ENCODE peak calls at places on chromosomes 4 and X, in six cellular contexts. Q is BJ, B is mucosa of descending colon, L is lower leg skin, A is cardiac muscle cell, F is endodermal cell. P is an unnamed sample.

GRCh38 chr4:169222768-169223167 is 48.0 kb downstream of the SH3RF1 start:
- DNase-seq in Q (no peak), B (peak), L (no peak), A (no peak), F (no peak), P (no peak)

GRCh38 chr4:137124278-137124932 is 407.9 kb downstream of the PCDH18 start:
- DNase-seq in Q (peak), B (no peak), L (no peak), A (peak), F (no peak), P (no peak)

GRCh38 chr4:2811830-2812599 is 19.1 kb downstream of the SH3BP2 start:
- DNase-seq in Q (no peak), B (peak), L (peak), A (peak), F (peak), P (peak)

GRCh38 chrX:37685452-37686347 is at the start of gene XK:
- DNase-seq in Q (no peak), B (peak), L (no peak), A (peak), F (peak), P (peak)

GRCh38 chr4:100742045-100742444 is 224.2 kb upstream of the EMCN start:
- DNase-seq in Q (no peak), B (no peak), L (no peak), A (peak), F (no peak), P (no peak)

GRCh38 chr4:155042014-155042413 is 166.4 kb upstream of the NPY2R start:
- DNase-seq in Q (no peak), B (no peak), L (no peak), A (peak), F (no peak), P (no peak)

GRCh38 chr4:101306225-101306624 is 41.1 kb downstream of the PPP3CA start:
- DNase-seq in Q (no peak), B (no peak), L (no peak), A (no peak), F (peak), P (no peak)

GRCh38 chr4:143186202-143186601 is 1.5 kb downstream of the USP38 start:
- DNase-seq in Q (no peak), B (no peak), L (no peak), A (peak), F (no peak), P (no peak)

GRCh38 chr4:152118108-152118507 is 357.3 kb upstream of the GATB start:
- DNase-seq in Q (no peak), B (no peak), L (no peak), A (no peak), F (no peak), P (no peak)

GRCh38 chr4:1031956-1032795 is 20.8 kb downstream of the FGFRL1 start:
- DNase-seq in Q (no peak), B (no peak), L (no peak), A (no peak), F (peak), P (no peak)

GRCh38 chr4:18582841-18583240 is 561.3 kb upstream of the LCORL start:
- DNase-seq in Q (no peak), B (no peak), L (no peak), A (no peak), F (no peak), P (no peak)

GRCh38 chr4:84493092-84493850 is 5.8 kb downstream of the NKX6-1 start:
- DNase-seq in Q (no peak), B (no peak), L (no peak), A (peak), F (peak), P (peak)

GRCh38 chr4:186104114-186104894 is at the start of gene FAM149A:
- DNase-seq in Q (no peak), B (peak), L (peak), A (peak), F (no peak), P (peak)

GRCh38 chrX:85159644-85160043 is 83.9 kb downstream of the SATL1 start:
- DNase-seq in Q (no peak), B (peak), L (no peak), A (no peak), F (no peak), P (no peak)

GRCh38 chrX:22329783-22330182 is 57.1 kb downstream of the CBLL2 start:
- DNase-seq in Q (no peak), B (no peak), L (no peak), A (no peak), F (no peak), P (no peak)

GRCh38 chr4:96149911-96150310 is 310.0 kb downstream of the PDHA2 start:
- DNase-seq in Q (no peak), B (no peak), L (no peak), A (peak), F (no peak), P (no peak)

GRCh38 chr4:176635372-176636261 is 157.1 kb downstream of the VEGFC start:
- DNase-seq in Q (no peak), B (no peak), L (no peak), A (peak), F (no peak), P (no peak)

GRCh38 chr4:167906851-167907250 is 185.5 kb upstream of the ANXA10 start:
- DNase-seq in Q (no peak), B (no peak), L (no peak), A (no peak), F (no peak), P (no peak)

GRCh38 chr4:106522839-106523238 is 154.3 kb upstream of the GIMD1 start:
- DNase-seq in Q (no peak), B (no peak), L (no peak), A (no peak), F (no peak), P (no peak)

GRCh38 chrX:82141942-82142341 is 940.0 kb downstream of the SH3BGRL start:
- DNase-seq in Q (no peak), B (no peak), L (no peak), A (no peak), F (no peak), P (no peak)

GRCh38 chr4:24001945-24002640 is 112.2 kb upstream of the PPARGC1A start:
- DNase-seq in Q (no peak), B (no peak), L (no peak), A (no peak), F (no peak), P (no peak)

GRCh38 chr4:24002641-24002966 is 112.8 kb upstream of the PPARGC1A start:
- DNase-seq in Q (no peak), B (no peak), L (no peak), A (no peak), F (no peak), P (no peak)

GRCh38 chr4:24001486-24001885 is 111.6 kb upstream of the PPARGC1A start:
- DNase-seq in Q (no peak), B (no peak), L (no peak), A (no peak), F (no peak), P (no peak)

GRCh38 chr4:24003926-24004325 is 114.1 kb upstream of the PPARGC1A start:
- DNase-seq in Q (no peak), B (no peak), L (no peak), A (no peak), F (no peak), P (no peak)

DNA sequence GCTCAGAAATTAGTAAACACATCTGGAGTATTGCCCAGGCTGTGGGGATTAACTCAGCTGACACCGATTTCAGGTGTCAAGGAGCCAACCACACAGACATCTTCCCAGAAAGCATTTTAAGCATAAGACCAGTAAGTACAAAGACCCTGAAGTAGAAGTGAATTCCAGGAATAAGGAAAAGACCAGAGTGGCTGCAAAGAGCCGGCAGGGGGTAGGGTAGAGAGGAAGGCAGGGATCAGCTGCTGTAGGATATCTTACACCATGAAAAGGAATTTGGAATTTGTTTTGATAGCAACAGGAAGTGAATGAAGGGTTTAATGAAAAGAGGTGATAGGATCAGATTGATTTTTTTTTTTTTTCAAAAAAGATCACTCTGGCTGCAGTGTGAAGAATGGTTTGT is 113.6 kb upstream of the PPARGC1A start:
- DNase-seq in Q (no peak), B (no peak), L (no peak), A (no peak), F (peak), P (no peak)
- TF ChIP-seq CTCF in Q (no peak), B (no peak), L (no peak), A (no peak), F (peak), P (no peak)

GRCh38 chr4:88792268-88792781 is 94.7 kb upstream of the NAP1L5 start:
- DNase-seq in Q (peak), B (no peak), L (no peak), A (peak), F (no peak), P (no peak)

GRCh38 chr4:88793473-88793872 is 95.8 kb upstream of the NAP1L5 start:
- DNase-seq in Q (no peak), B (no peak), L (no peak), A (no peak), F (no peak), P (no peak)

GRCh38 chr4:88792821-88793220 is 95.2 kb upstream of the NAP1L5 start:
- DNase-seq in Q (no peak), B (no peak), L (no peak), A (peak), F (no peak), P (no peak)

GRCh38 chr4:88794087-88794486 is 96.5 kb upstream of the NAP1L5 start:
- DNase-seq in Q (no peak), B (no peak), L (no peak), A (no peak), F (no peak), P (no peak)

GRCh38 chr4:88791274-88791673 is 93.6 kb upstream of the NAP1L5 start:
- DNase-seq in Q (no peak), B (no peak), L (no peak), A (peak), F (no peak), P (no peak)
- TF ChIP-seq CTCF in Q (no peak), B (no peak), L (no peak), A (peak), F (peak), P (no peak)

GRCh38 chr4:78592104-78592783 is 40.7 kb downstream of the ANXA3 start:
- DNase-seq in Q (no peak), B (no peak), L (no peak), A (no peak), F (peak), P (no peak)
- TF ChIP-seq CTCF in Q (peak), B (no peak), L (no peak), A (peak), F (peak), P (no peak)

GRCh38 chrX:153783378-153784013 is 2.7 kb downstream of the SRPK3 start:
- DNase-seq in Q (no peak), B (no peak), L (no peak), A (no peak), F (no peak), P (no peak)
- TF ChIP-seq CTCF in Q (no peak), B (no peak), L (no peak), A (no peak), F (no peak), P (no peak)

GRCh38 chrX:77143907-77144306 is 303.3 kb upstream of the FGF16 start:
- DNase-seq in Q (no peak), B (no peak), L (no peak), A (no peak), F (no peak), P (no peak)
- TF ChIP-seq CTCF in Q (no peak), B (no peak), L (no peak), A (no peak), F (no peak), P (no peak)

DNA sequence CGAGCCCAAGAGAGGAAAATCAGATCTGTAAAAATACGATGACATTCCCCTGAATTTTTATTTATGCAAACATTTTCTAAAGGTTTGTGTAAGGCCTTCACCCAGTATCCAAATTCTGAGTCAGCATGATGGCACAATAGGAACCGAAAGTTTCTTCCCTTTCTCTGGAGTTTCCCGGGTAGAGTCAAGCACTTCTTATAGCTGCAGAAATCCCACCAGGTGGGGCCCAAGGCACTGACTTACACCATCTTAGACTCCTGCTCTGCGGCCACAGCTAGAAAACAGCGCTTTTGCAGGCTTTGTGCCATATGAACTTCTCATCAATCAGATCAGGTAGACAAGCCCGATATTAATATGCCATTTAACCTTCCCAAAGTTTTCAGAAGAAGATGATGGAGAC is 13.4 kb downstream of the LEF1 start:
- DNase-seq in Q (no peak), B (no peak), L (no peak), A (no peak), F (peak), P (no peak)
- TF ChIP-seq CTCF in Q (no peak), B (no peak), L (no peak), A (no peak), F (peak), P (no peak)

DNA sequence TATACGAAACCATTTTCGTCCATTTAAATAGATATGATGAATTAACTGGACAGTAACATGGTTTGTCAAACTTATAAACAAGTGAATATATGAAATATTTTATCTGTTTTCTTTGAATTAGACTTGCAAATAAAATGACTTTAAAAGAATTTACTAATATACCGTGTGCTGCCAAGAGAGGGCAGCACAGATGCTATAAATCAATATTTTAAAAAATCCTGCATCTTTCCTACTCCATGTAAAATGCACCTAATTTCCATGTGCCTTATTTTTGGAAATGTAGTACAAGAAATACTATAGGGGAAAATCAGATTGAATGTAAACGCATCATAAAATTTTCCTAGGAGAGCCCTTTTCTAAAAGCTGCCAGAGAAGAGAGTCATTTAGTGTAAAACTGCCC is 62.2 kb downstream of the PRKX start:
- DNase-seq in Q (no peak), B (no peak), L (no peak), A (peak), F (no peak), P (no peak)
- TF ChIP-seq CTCF in Q (peak), B (no peak), L (no peak), A (peak), F (peak), P (peak)

GRCh38 chr4:63302078-63302477 is 1107.2 kb downstream of the TECRL start:
- DNase-seq in Q (no peak), B (no peak), L (no peak), A (no peak), F (no peak), P (no peak)

GRCh38 chr4:63296773-63297172 is 1112.5 kb downstream of the TECRL start:
- DNase-seq in Q (no peak), B (no peak), L (no peak), A (no peak), F (peak), P (no peak)
- TF ChIP-seq CTCF in Q (no peak), B (no peak), L (no peak), A (no peak), F (peak), P (peak)

DNA sequence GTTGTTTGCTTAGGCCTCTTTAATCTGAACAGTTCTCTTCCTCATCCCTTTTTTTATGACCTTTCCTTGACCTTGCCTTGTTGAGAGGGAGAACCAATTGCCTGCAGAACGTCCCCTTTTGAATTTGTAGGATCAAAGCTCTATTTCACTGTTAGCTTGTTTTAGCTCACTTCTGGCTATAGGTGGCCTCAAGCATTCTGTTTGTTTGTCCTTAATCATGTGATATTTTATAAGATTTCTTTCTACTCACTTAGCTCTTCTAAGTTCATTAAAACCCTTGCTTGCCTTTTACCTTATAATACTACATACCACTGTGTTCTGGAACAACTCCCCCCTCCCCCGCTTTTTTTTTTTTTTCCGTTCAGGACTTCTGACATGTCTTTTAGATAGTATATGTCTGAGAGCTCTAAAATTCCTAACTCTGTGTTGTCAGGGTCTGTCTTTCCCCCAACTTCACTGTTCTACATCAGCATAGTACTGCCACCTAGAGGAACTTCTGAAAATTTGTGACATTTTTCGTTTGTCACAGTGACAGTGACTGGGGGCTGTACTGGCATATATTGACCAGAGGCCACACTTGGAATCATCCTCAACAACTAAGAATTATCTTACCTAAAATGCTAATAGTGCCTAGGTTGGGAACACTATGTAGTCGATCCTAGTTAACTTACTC is 128.5 kb downstream of the LARP7 start:
- DNase-seq in Q (no peak), B (no peak), L (no peak), A (peak), F (peak), P (no peak)
- TF ChIP-seq CTCF in Q (peak), B (no peak), L (no peak), A (peak), F (peak), P (peak)

DNA sequence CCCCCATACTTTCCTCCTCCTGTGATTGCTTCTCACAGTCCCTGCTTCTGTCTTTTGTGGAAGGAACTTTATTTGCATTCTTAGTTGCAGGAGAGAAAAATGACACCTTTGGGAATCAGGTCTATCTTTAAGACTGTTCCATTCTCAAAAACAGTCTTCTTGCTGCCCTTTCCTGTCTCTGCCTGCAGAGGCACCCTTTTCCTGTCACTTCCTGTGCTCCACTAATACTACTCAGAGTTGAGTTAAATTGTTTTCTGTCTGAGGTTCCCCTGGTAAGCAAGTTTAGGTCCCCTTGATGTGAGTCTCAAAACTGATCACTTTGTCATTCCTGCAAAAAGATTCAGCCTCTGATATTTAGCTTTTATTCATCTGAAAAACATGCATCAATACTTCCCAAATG is 208.8 kb upstream of the CLNK start:
- DNase-seq in Q (no peak), B (no peak), L (no peak), A (peak), F (no peak), P (peak)
- TF ChIP-seq CTCF in Q (no peak), B (no peak), L (no peak), A (peak), F (peak), P (peak)

P was measured in glutamatergic neuron.